ENCODE peak calls at places on chromosomes 7 and 10, in five cellular contexts. H is neural progenitor cell; Z is brain microvascular endothelial cell; R is ACHN; Q is activated naive CD4-positive, alpha-beta T cell treated with anti-CD3 and anti-CD28 coated beads, Interleukin-2, amount 50 U/mL, for 16 hours. O is an unnamed sample.

GRCh38 chr7:155612658-155613057 is 31.8 kb upstream of the RBM33 start:
- DNase-seq in H (no peak), Z (no peak), R (no peak), Q (no peak), O (no peak)

GRCh38 chr10:112208292-112208691 is 24.7 kb upstream of the GPAM start:
- DNase-seq in H (no peak), Z (no peak), R (no peak), Q (no peak), O (peak)

GRCh38 chr10:124221356-124222297 is 128.2 kb upstream of the CHST15 start:
- DNase-seq in H (no peak), Z (peak), R (no peak), Q (no peak), O (no peak)

GRCh38 chr10:99779335-99779734 is 3.1 kb upstream of the ABCC2 start:
- DNase-seq in H (no peak), Z (peak), R (peak), Q (no peak), O (peak)

GRCh38 chr7:50308301-50309129 is 4.0 kb downstream of the IKZF1 start:
- DNase-seq in H (peak), Z (no peak), R (no peak), Q (peak), O (no peak)

GRCh38 chr10:80290474-80291220 is 1.2 kb upstream of the MAT1A start:
- DNase-seq in H (no peak), Z (no peak), R (peak), Q (no peak), O (no peak)

GRCh38 chr10:86376403-86376802 is 9.8 kb upstream of the GRID1 start:
- DNase-seq in H (no peak), Z (no peak), R (no peak), Q (no peak), O (no peak)

GRCh38 chr7:47500103-47500563 is 81.8 kb downstream of the TNS3 start:
- DNase-seq in H (no peak), Z (no peak), R (peak), Q (no peak), O (no peak)

GRCh38 chr10:79905322-79906314 is 43.3 kb downstream of the SFTPD start:
- DNase-seq in H (no peak), Z (peak), R (peak), Q (no peak), O (peak)